ENCODE peak calls at places on chromosomes 12 and 14, in five cellular contexts. G is GM23248, Y is SK-N-SH, L is OCI-LY7, T is neural progenitor cell. C is an unnamed sample.

GRCh38 chr12:126974779-126975178 is 1292.2 kb upstream of the TMEM132C start:
- DNase-seq in G (no peak), Y (no peak), L (no peak), T (peak), C (no peak)

GRCh38 chr12:40156031-40156764 is 50.3 kb upstream of the SLC2A13 start:
- DNase-seq in G (no peak), Y (no peak), L (no peak), T (no peak), C (no peak)

GRCh38 chr14:65850429-65851145 is 438.1 kb downstream of the FUT8 start:
- DNase-seq in G (no peak), Y (peak), L (no peak), T (no peak), C (no peak)

GRCh38 chr12:63400746-63401145 is 249.7 kb upstream of the AVPR1A start:
- DNase-seq in G (no peak), Y (no peak), L (no peak), T (no peak), C (peak)

GRCh38 chr12:25051583-25052190 is 102.8 kb upstream of the BCAT1 start:
- DNase-seq in G (no peak), Y (no peak), L (peak), T (no peak), C (no peak)

GRCh38 chr14:97994020-97994531 is 1196.9 kb downstream of the VRK1 start:
- DNase-seq in G (no peak), Y (no peak), L (no peak), T (no peak), C (no peak)

GRCh38 chr14:55665067-55665700 is 85.2 kb downstream of the KTN1 start:
- DNase-seq in G (no peak), Y (no peak), L (no peak), T (no peak), C (no peak)

GRCh38 chr12:122368361-122369073 is 54.0 kb downstream of the CLIP1 start:
- DNase-seq in G (peak), Y (no peak), L (no peak), T (no peak), C (peak)

GRCh38 chr12:112901271-112901670 is 5.5 kb upstream of the OAS1 start:
- DNase-seq in G (no peak), Y (no peak), L (no peak), T (no peak), C (no peak)

GRCh38 chr12:7241404-7242005 is 52.0 kb downstream of the PEX5 start:
- DNase-seq in G (peak), Y (no peak), L (no peak), T (no peak), C (no peak)

GRCh38 chr12:401235-402126 is at the start of gene CCDC77:
- DNase-seq in G (peak), Y (peak), L (peak), T (peak), C (peak)

GRCh38 chr12:116067892-116068291 is 209.6 kb downstream of the MED13L start:
- DNase-seq in G (no peak), Y (no peak), L (no peak), T (no peak), C (no peak)

GRCh38 chr12:114611145-114612018 is 72.6 kb downstream of the TBX3 start:
- DNase-seq in G (no peak), Y (no peak), L (no peak), T (no peak), C (peak)

GRCh38 chr14:37340353-37340752 is 142.6 kb downstream of the MIPOL1 start:
- DNase-seq in G (no peak), Y (no peak), L (no peak), T (no peak), C (no peak)

GRCh38 chr14:103920981-103921854 is 7.0 kb upstream of the TDRD9 start:
- DNase-seq in G (peak), Y (peak), L (peak), T (peak), C (peak)
- TF ChIP-seq EZH2phosphoT487 in G (no peak), Y (no peak), L (no peak), T (no peak), C (no peak)

GRCh38 chr14:94382099-94382498 is 6.3 kb downstream of the SERPINA1 start:
- DNase-seq in G (no peak), Y (no peak), L (no peak), T (no peak), C (no peak)
- H3K4me3 ChIP-seq in G (no peak), Y (no peak), L (no peak), T (no peak), C (no peak)

GRCh38 chr14:75549169-75549568 is 26.9 kb downstream of the BATF start:
- DNase-seq in G (no peak), Y (no peak), L (no peak), T (no peak), C (no peak)
- TF ChIP-seq EZH2phosphoT487 in G (no peak), Y (no peak), L (no peak), T (no peak), C (no peak)

GRCh38 chr14:52801014-52801708 is 9.8 kb upstream of the GNPNAT1 start:
- DNase-seq in G (peak), Y (no peak), L (no peak), T (no peak), C (no peak)
- H3K4me3 ChIP-seq in G (peak), Y (no peak), L (no peak), T (no peak), C (no peak)

GRCh38 chr12:75975692-75976091 is 55.9 kb downstream of the PHLDA1 start:
- DNase-seq in G (no peak), Y (no peak), L (no peak), T (no peak), C (no peak)
- TF ChIP-seq EZH2phosphoT487 in G (no peak), Y (no peak), L (no peak), T (no peak), C (no peak)

DNA sequence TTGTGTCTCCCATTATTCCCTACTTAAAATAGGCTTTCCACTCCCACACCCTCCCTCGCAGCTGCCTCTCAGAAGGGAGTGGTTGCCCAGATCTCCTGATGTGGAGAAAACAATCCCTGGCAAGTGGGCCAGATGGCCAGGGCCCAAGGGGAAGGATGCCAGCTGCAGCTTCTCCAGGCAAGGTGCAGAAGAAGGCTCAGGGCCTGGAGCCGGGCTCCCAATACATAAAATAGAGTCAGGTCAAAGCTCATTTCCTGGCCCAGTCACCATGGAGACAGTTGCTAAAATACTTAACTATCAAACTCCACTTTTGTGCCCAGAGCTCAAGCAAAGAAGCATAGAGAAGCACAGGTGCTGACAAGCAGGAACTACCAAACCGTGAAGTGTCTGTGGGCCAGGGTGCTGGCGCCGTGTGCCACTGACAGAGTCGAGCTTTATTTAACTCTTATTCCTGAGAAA is 45.7 kb upstream of the ITPR2 start:
- DNase-seq in G (no peak), Y (peak), L (peak), T (no peak), C (peak)
- H3K4me3 ChIP-seq in G (no peak), Y (no peak), L (peak), T (no peak), C (no peak)

C was measured in hepatocyte.